ENCODE peak calls at places on chromosomes 5 and 9, in nine cellular contexts. S, Z, B, R, L, G, D, O and K are unnamed samples.

GRCh38 chr5:138095100-138095907 is 11.5 kb downstream of the WNT8A start:
- DNase-seq in S (no peak), Z (no peak), B (no peak), R (no peak), L (no peak), G (no peak), D (no peak), O (no peak), K (no peak)

GRCh38 chr9:137564817-137565411 is 13.2 kb downstream of the MRPL41 start:
- DNase-seq in S (no peak), Z (no peak), B (no peak), R (no peak), L (no peak), G (peak), D (no peak), O (no peak), K (no peak)

GRCh38 chr5:120454094-120454798 is 9.9 kb upstream of the PRR16 start:
- DNase-seq in S (peak), Z (no peak), B (no peak), R (no peak), L (no peak), G (no peak), D (no peak), O (peak), K (peak)

GRCh38 chr5:135139397-135140134 is 105.5 kb upstream of the PITX1 start:
- DNase-seq in S (peak), Z (peak), B (no peak), R (no peak), L (no peak), G (no peak), D (no peak), O (peak), K (peak)

GRCh38 chr9:34010979-34011378 is 37.7 kb downstream of the UBAP2 start:
- DNase-seq in S (peak), Z (no peak), B (no peak), R (no peak), L (no peak), G (no peak), D (no peak), O (no peak), K (no peak)

GRCh38 chr9:127388037-127388855 is 8.7 kb upstream of the SLC2A8 start:
- DNase-seq in S (peak), Z (peak), B (peak), R (peak), L (peak), G (peak), D (no peak), O (peak), K (peak)

GRCh38 chr5:94811341-94811740 is 192.9 kb downstream of the SLF1 start:
- DNase-seq in S (no peak), Z (no peak), B (no peak), R (no peak), L (no peak), G (no peak), D (no peak), O (no peak), K (no peak)

GRCh38 chr5:172496671-172497371 is 42.5 kb upstream of the SH3PXD2B start:
- DNase-seq in S (peak), Z (no peak), B (no peak), R (no peak), L (peak), G (no peak), D (no peak), O (peak), K (peak)

GRCh38 chr5:160787247-160787646 is 64.8 kb downstream of the ATP10B start:
- DNase-seq in S (no peak), Z (peak), B (no peak), R (no peak), L (no peak), G (no peak), D (peak), O (no peak), K (no peak)

GRCh38 chr5:71924325-71924724 is 182.9 kb upstream of the MAP1B start:
- DNase-seq in S (no peak), Z (no peak), B (no peak), R (no peak), L (no peak), G (no peak), D (no peak), O (no peak), K (no peak)

GRCh38 chr9:124264812-124265211 is 7.1 kb downstream of the NEK6 start:
- DNase-seq in S (peak), Z (no peak), B (no peak), R (no peak), L (no peak), G (no peak), D (no peak), O (peak), K (no peak)

GRCh38 chr5:178207183-178207916 is 3.0 kb downstream of the HNRNPAB start:
- DNase-seq in S (peak), Z (no peak), B (no peak), R (no peak), L (no peak), G (peak), D (no peak), O (no peak), K (peak)

GRCh38 chr9:134983094-134983493 is 65.4 kb upstream of the FCN1 start:
- DNase-seq in S (no peak), Z (no peak), B (no peak), R (no peak), L (no peak), G (peak), D (no peak), O (no peak), K (no peak)

GRCh38 chr9:7534211-7534935 is 265.2 kb downstream of the DMAC1 start:
- DNase-seq in S (no peak), Z (no peak), B (no peak), R (no peak), L (no peak), G (no peak), D (no peak), O (no peak), K (no peak)

GRCh38 chr9:31089822-31090221 is 1294.6 kb upstream of the ACO1 start:
- DNase-seq in S (no peak), Z (no peak), B (no peak), R (no peak), L (no peak), G (no peak), D (no peak), O (no peak), K (peak)

GRCh38 chr9:121771418-121771817 is 120.0 kb downstream of the DAB2IP start:
- DNase-seq in S (no peak), Z (no peak), B (no peak), R (no peak), L (no peak), G (no peak), D (no peak), O (no peak), K (no peak)

GRCh38 chr9:92729735-92730155 is 34.9 kb downstream of the BICD2 start:
- DNase-seq in S (no peak), Z (no peak), B (no peak), R (no peak), L (no peak), G (peak), D (no peak), O (no peak), K (no peak)

GRCh38 chr5:63053019-63053638 is 474.5 kb downstream of the LRRC70 start:
- DNase-seq in S (no peak), Z (no peak), B (no peak), R (no peak), L (no peak), G (no peak), D (no peak), O (no peak), K (no peak)

GRCh38 chr5:152247850-152248385 is 157.2 kb downstream of the NMUR2 start:
- DNase-seq in S (no peak), Z (no peak), B (no peak), R (no peak), L (no peak), G (no peak), D (no peak), O (no peak), K (no peak)

GRCh38 chr5:39998518-39998917 is 573.7 kb upstream of the DAB2 start:
- DNase-seq in S (peak), Z (no peak), B (no peak), R (no peak), L (no peak), G (no peak), D (no peak), O (no peak), K (no peak)

GRCh38 chr5:102758576-102758975 is 3.5 kb downstream of the PAM start:
- DNase-seq in S (peak), Z (no peak), B (no peak), R (no peak), L (no peak), G (no peak), D (no peak), O (no peak), K (peak)

GRCh38 chr9:84667571-84668203 is 1.8 kb upstream of the NTRK2 start:
- DNase-seq in S (peak), Z (peak), B (no peak), R (no peak), L (peak), G (no peak), D (no peak), O (no peak), K (peak)

GRCh38 chr9:132364068-132364467 is 9.3 kb upstream of the SETX start:
- DNase-seq in S (no peak), Z (no peak), B (no peak), R (no peak), L (no peak), G (no peak), D (no peak), O (no peak), K (no peak)

GRCh38 chr9:32251539-32251938 is 132.9 kb upstream of the ACO1 start:
- DNase-seq in S (no peak), Z (peak), B (no peak), R (no peak), L (no peak), G (no peak), D (peak), O (no peak), K (peak)

GRCh38 chr9:75780185-75780584 is 110.3 kb upstream of the PCSK5 start:
- DNase-seq in S (no peak), Z (no peak), B (no peak), R (no peak), L (no peak), G (no peak), D (no peak), O (no peak), K (no peak)

GRCh38 chr5:6567068-6567467 is 65.8 kb downstream of the NSUN2 start:
- DNase-seq in S (no peak), Z (no peak), B (no peak), R (no peak), L (peak), G (no peak), D (no peak), O (no peak), K (no peak)

GRCh38 chr9:131478421-131478868 is 24.3 kb upstream of the POMT1 start:
- DNase-seq in S (peak), Z (peak), B (no peak), R (peak), L (no peak), G (no peak), D (no peak), O (no peak), K (no peak)

GRCh38 chr5:50751064-50751657 is 84.7 kb downstream of the PARP8 start:
- DNase-seq in S (peak), Z (peak), B (no peak), R (peak), L (no peak), G (no peak), D (no peak), O (peak), K (peak)

GRCh38 chr9:65404232-65405006 is 119.4 kb upstream of the FOXD4L5 start:
- DNase-seq in S (no peak), Z (no peak), B (no peak), R (no peak), L (no peak), G (peak), D (no peak), O (no peak), K (no peak)

GRCh38 chr5:53130206-53130605 is 20.6 kb upstream of the MOCS2 start:
- DNase-seq in S (peak), Z (no peak), B (no peak), R (no peak), L (no peak), G (no peak), D (no peak), O (no peak), K (no peak)

GRCh38 chr5:31845351-31845750 is 206.4 kb downstream of the PDZD2 start:
- DNase-seq in S (no peak), Z (no peak), B (no peak), R (no peak), L (no peak), G (no peak), D (no peak), O (no peak), K (peak)

GRCh38 chr5:66829826-66830225 is 233.6 kb downstream of the MAST4 start:
- DNase-seq in S (peak), Z (no peak), B (no peak), R (no peak), L (no peak), G (no peak), D (no peak), O (no peak), K (peak)

GRCh38 chr5:126234563-126235195 is 188.5 kb upstream of the GRAMD2B start:
- DNase-seq in S (peak), Z (peak), B (no peak), R (no peak), L (no peak), G (no peak), D (no peak), O (no peak), K (peak)